ENCODE peak calls at places on chromosomes 7 and 10, in five cellular contexts. I, F, B, H and K are unnamed samples.

GRCh38 chr7:52135403-52135802 is 818.8 kb upstream of the COBL start:
- DNase-seq in I (no peak), F (no peak), B (no peak), H (no peak), K (no peak)

GRCh38 chr10:119449210-119449584 is 93.3 kb downstream of the RGS10 start:
- DNase-seq in I (no peak), F (no peak), B (no peak), H (no peak), K (no peak)

GRCh38 chr10:930415-931325 is 835 bp downstream of the LARP4B start:
- DNase-seq in I (peak; percentile 73), F (peak; percentile 50), B (peak; percentile 30), H (peak; percentile 78), K (peak; percentile 81)

GRCh38 chr10:28202941-28203352 is 99.9 kb downstream of the MPP7 start:
- DNase-seq in I (no peak), F (no peak), B (no peak), H (no peak), K (no peak)

GRCh38 chr10:60423920-60424319 is 34.2 kb upstream of the ANK3 start:
- DNase-seq in I (no peak), F (no peak), B (no peak), H (no peak), K (no peak)

GRCh38 chr7:135320277-135320676 is 86.6 kb downstream of the STRA8 start:
- DNase-seq in I (peak; percentile 54), F (peak; percentile 86), B (peak; percentile 86), H (no peak), K (no peak)

GRCh38 chr7:80334185-80334584 is 177.7 kb downstream of the GNAT3 start:
- DNase-seq in I (peak; percentile 21), F (no peak), B (no peak), H (no peak), K (no peak)

GRCh38 chr7:105985821-105986220 is 22.8 kb downstream of the CDHR3 start:
- DNase-seq in I (no peak), F (no peak), B (no peak), H (no peak), K (no peak)

GRCh38 chr7:4182605-4183300 is 499.3 kb upstream of the FOXK1 start:
- DNase-seq in I (no peak), F (no peak), B (no peak), H (no peak), K (no peak)

GRCh38 chr10:101560293-101561067 is 27.6 kb downstream of the POLL start:
- DNase-seq in I (no peak), F (no peak), B (no peak), H (no peak), K (no peak)

GRCh38 chr10:63866075-63866746 is 345.0 kb downstream of the REEP3 start:
- DNase-seq in I (peak; percentile 43), F (peak; percentile 25), B (peak; percentile 47), H (peak; percentile 93), K (peak; percentile 95)

GRCh38 chr7:35865287-35865686 is 64.4 kb downstream of the SEPTIN7 start:
- DNase-seq in I (no peak), F (no peak), B (no peak), H (no peak), K (no peak)

DNA sequence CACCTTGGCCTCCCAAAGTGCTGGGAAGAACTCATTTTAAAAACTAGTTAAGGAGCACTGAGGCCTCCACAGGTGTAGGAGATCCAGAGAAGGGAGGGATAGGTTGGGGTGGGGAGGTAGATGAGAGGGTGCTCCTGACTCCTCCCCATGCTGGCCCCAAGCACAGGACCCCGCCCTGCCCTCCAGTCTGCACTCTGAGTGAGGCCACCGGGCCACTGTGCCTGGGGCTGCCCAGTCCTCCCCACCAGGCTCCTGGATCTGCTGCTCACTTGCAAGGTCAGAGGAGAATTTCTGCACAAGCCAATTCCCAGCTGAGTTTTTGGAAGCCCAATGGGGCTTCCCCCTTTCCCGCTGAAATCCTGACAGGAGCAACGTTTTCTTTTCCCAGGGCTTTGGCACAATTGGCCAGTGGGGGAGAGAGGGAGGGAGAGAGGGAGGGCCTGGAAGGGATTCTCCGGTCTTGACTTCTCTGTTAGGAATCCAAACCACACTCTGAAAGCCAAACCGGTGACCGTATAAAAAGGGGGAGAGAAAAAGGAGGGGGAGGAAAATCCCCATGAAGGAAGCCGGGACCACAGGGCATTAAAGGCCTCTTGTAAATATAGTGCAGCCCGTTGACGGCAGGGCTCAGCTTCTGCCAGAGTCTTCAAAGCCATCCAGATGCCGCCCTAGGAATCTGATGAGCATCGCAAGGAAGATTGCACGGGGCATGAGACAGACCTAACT is 116.2 kb downstream of the SH3PXD2A start:
- DNase-seq in I (peak; percentile 38), F (peak; percentile 92), B (peak; percentile 98), H (peak; percentile 84), K (peak; percentile 73)
- H3K9ac ChIP-seq in I (no peak overlapping the region), F (no peak overlapping the region), B (peak overlapping the region; percentile 25), H (no peak overlapping the region), K (no peak overlapping the region)

GRCh38 chr7:43568529-43568928 is 14.4 kb upstream of the STK17A start:
- DNase-seq in I (no peak), F (peak; percentile 99), B (no peak), H (no peak), K (no peak)

GRCh38 chr7:43575506-43575905 is 7.4 kb upstream of the STK17A start:
- DNase-seq in I (no peak), F (no peak), B (no peak), H (no peak), K (no peak)

GRCh38 chr7:43570688-43571365 is 12.1 kb upstream of the STK17A start:
- DNase-seq in I (no peak), F (peak; percentile 65), B (no peak), H (no peak), K (no peak)

GRCh38 chr7:43569424-43569823 is 13.5 kb upstream of the STK17A start:
- DNase-seq in I (no peak), F (peak; percentile 93), B (peak; percentile 84), H (no peak), K (no peak)

GRCh38 chr7:43572516-43573049 is 10.3 kb upstream of the STK17A start:
- DNase-seq in I (no peak), F (peak; percentile 99), B (peak; percentile 100), H (peak; percentile 20), K (no peak)
- H3K9ac ChIP-seq in I (no peak overlapping the region), F (peak overlapping the region; percentile 59), B (no peak overlapping the region), H (no peak overlapping the region), K (no peak overlapping the region)

GRCh38 chr10:66366163-66366562 is 559.7 kb upstream of the LRRTM3 start:
- DNase-seq in I (no peak), F (no peak), B (no peak), H (no peak), K (no peak)

GRCh38 chr10:66365686-66366085 is 560.1 kb upstream of the LRRTM3 start:
- DNase-seq in I (no peak), F (no peak), B (no peak), H (no peak), K (no peak)

GRCh38 chr10:66362522-66362921 is 563.3 kb upstream of the LRRTM3 start:
- DNase-seq in I (no peak), F (no peak), B (no peak), H (no peak), K (no peak)
- H3K9ac ChIP-seq in I (no peak overlapping the region), F (no peak overlapping the region), B (no peak overlapping the region), H (no peak overlapping the region), K (no peak overlapping the region)

DNA sequence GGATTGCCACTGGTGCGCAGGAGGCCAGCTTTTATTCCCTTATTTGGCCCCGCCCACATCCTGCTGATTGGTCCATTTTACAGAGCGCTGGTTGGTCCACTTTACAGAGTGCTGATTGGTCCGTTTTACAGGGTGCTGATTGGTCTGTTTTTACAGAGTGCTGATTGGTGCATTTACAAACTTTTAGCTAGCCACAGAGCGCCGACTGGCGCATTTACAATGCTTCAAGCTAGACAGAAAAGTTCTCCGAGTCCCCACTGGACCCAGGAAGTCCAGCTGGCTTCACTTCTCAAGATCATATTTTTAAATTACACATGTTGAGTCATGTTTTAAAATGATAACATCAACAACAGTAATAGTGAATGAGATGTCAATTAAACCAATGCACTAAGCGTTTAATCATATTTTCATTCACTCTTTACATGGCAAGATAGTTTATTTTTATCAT is 128.3 kb downstream of the CUBN start:
- DNase-seq in I (no peak), F (peak; percentile 38), B (no peak), H (no peak), K (peak; percentile 28)
- H3K9ac ChIP-seq in I (no peak overlapping the region), F (no peak overlapping the region), B (no peak overlapping the region), H (no peak overlapping the region), K (no peak overlapping the region)

GRCh38 chr7:150972746-150973145 is 5.4 kb downstream of the KCNH2 start:
- DNase-seq in I (no peak), F (no peak), B (no peak), H (no peak), K (no peak)
- H3K9ac ChIP-seq in I (no peak overlapping the region), F (no peak overlapping the region), B (no peak overlapping the region), H (no peak overlapping the region), K (no peak overlapping the region)

GRCh38 chr10:129380279-129380678 is 86.8 kb upstream of the MGMT start:
- DNase-seq in I (no peak), F (no peak), B (no peak), H (no peak), K (no peak)

GRCh38 chr10:129386415-129387257 is 80.4 kb upstream of the MGMT start:
- DNase-seq in I (no peak), F (no peak), B (no peak), H (no peak), K (peak; percentile 30)

GRCh38 chr10:129383651-129384050 is 83.4 kb upstream of the MGMT start:
- DNase-seq in I (no peak), F (no peak), B (no peak), H (no peak), K (peak; percentile 26)

GRCh38 chr10:129385600-129385999 is 81.4 kb upstream of the MGMT start:
- DNase-seq in I (no peak), F (no peak), B (no peak), H (peak; percentile 46), K (peak; percentile 65)

GRCh38 chr10:129382401-129382800 is 84.6 kb upstream of the MGMT start:
- DNase-seq in I (no peak), F (no peak), B (no peak), H (no peak), K (no peak)
- H3K9ac ChIP-seq in I (no peak overlapping the region), F (no peak overlapping the region), B (no peak overlapping the region), H (no peak overlapping the region), K (no peak overlapping the region)